ENCODE peak calls at places on chromosomes 1 and 21, in nine cellular contexts. Z, M, S, R, B, C, Y, X and G are unnamed samples.

GRCh38 chr1:2133039-2133878 is 61.3 kb downstream of the FAAP20 start:
- DNase-seq in Z (peak), M (peak), S (peak), R (peak), B (peak), C (peak), Y (peak), X (peak), G (peak)

GRCh38 chr1:74057719-74058118 is 140.3 kb downstream of the LRRIQ3 start:
- DNase-seq in Z (no peak), M (no peak), S (no peak), R (no peak), B (no peak), C (no peak), Y (no peak), X (no peak), G (no peak)

GRCh38 chr1:239909894-239910293 is 181.8 kb upstream of the FMN2 start:
- DNase-seq in Z (peak), M (no peak), S (peak), R (no peak), B (no peak), C (no peak), Y (no peak), X (peak), G (no peak)

GRCh38 chr1:64483711-64484454 is 14.0 kb downstream of the CACHD1 start:
- DNase-seq in Z (no peak), M (no peak), S (no peak), R (no peak), B (no peak), C (peak), Y (no peak), X (no peak), G (no peak)

GRCh38 chr21:41932576-41933258 is 21.1 kb downstream of the C2CD2 start:
- DNase-seq in Z (no peak), M (no peak), S (no peak), R (peak), B (no peak), C (no peak), Y (no peak), X (no peak), G (peak)

GRCh38 chr1:160219062-160219929 is 14.1 kb downstream of the PEA15 start:
- DNase-seq in Z (peak), M (peak), S (no peak), R (peak), B (no peak), C (peak), Y (no peak), X (no peak), G (peak)

GRCh38 chr21:30839304-30839703 is 9.7 kb upstream of the KRTAP7-1 start:
- DNase-seq in Z (peak), M (no peak), S (no peak), R (no peak), B (peak), C (peak), Y (no peak), X (no peak), G (no peak)

GRCh38 chr1:149977345-149977744 is 33.2 kb downstream of the OTUD7B start:
- DNase-seq in Z (no peak), M (no peak), S (no peak), R (no peak), B (no peak), C (no peak), Y (no peak), X (no peak), G (no peak)

GRCh38 chr1:101316801-101317200 is 80.0 kb downstream of the S1PR1 start:
- DNase-seq in Z (no peak), M (no peak), S (no peak), R (no peak), B (no peak), C (no peak), Y (no peak), X (no peak), G (no peak)

GRCh38 chr1:168321945-168322344 is 41.3 kb downstream of the TBX19 start:
- DNase-seq in Z (no peak), M (peak), S (no peak), R (peak), B (no peak), C (no peak), Y (no peak), X (no peak), G (no peak)

GRCh38 chr1:183443025-183443424 is 24.8 kb upstream of the NMNAT2 start:
- DNase-seq in Z (no peak), M (no peak), S (no peak), R (no peak), B (no peak), C (no peak), Y (no peak), X (no peak), G (no peak)

GRCh38 chr1:51567653-51568052 is 48.6 kb upstream of the EPS15 start:
- DNase-seq in Z (no peak), M (peak), S (no peak), R (no peak), B (no peak), C (no peak), Y (no peak), X (no peak), G (peak)

GRCh38 chr1:3587133-3587733 is 24.1 kb downstream of the MEGF6 start:
- DNase-seq in Z (no peak), M (no peak), S (no peak), R (no peak), B (no peak), C (no peak), Y (no peak), X (no peak), G (no peak)

GRCh38 chr1:2202008-2202575 is 7.5 kb upstream of the FAAP20 start:
- DNase-seq in Z (no peak), M (no peak), S (no peak), R (no peak), B (no peak), C (no peak), Y (no peak), X (no peak), G (no peak)

GRCh38 chr1:165634154-165634921 is 3.3 kb downstream of the MGST3 start:
- DNase-seq in Z (no peak), M (no peak), S (no peak), R (no peak), B (no peak), C (peak), Y (no peak), X (no peak), G (no peak)

GRCh38 chr1:109595540-109595939 is 23.9 kb downstream of the GNAT2 start:
- DNase-seq in Z (no peak), M (peak), S (no peak), R (no peak), B (no peak), C (no peak), Y (no peak), X (no peak), G (no peak)

GRCh38 chr1:36161656-36162531 is 5.9 kb downstream of the MAP7D1 start:
- DNase-seq in Z (peak), M (peak), S (no peak), R (no peak), B (no peak), C (peak), Y (no peak), X (peak), G (peak)

GRCh38 chr1:75632350-75632949 is 21.5 kb upstream of the SLC44A5 start:
- DNase-seq in Z (no peak), M (peak), S (no peak), R (peak), B (no peak), C (peak), Y (no peak), X (no peak), G (no peak)

GRCh38 chr1:22376546-22376945 is 75.1 kb upstream of the ZBTB40 start:
- DNase-seq in Z (no peak), M (no peak), S (no peak), R (no peak), B (no peak), C (peak), Y (no peak), X (no peak), G (no peak)

GRCh38 chr1:26302733-26303405 is 3.6 kb downstream of the UBXN11 start:
- DNase-seq in Z (no peak), M (no peak), S (no peak), R (no peak), B (no peak), C (peak), Y (no peak), X (no peak), G (no peak)

GRCh38 chr1:85282424-85282823 is 6.0 kb upstream of the BCL10 start:
- DNase-seq in Z (no peak), M (no peak), S (no peak), R (peak), B (no peak), C (peak), Y (no peak), X (no peak), G (no peak)

GRCh38 chr1:204150702-204151561 is 912 bp downstream of the ETNK2 start:
- DNase-seq in Z (no peak), M (no peak), S (no peak), R (no peak), B (no peak), C (peak), Y (no peak), X (no peak), G (peak)

GRCh38 chr1:113396585-113396984 is 6.3 kb downstream of the MAGI3 start:
- DNase-seq in Z (no peak), M (peak), S (no peak), R (peak), B (no peak), C (no peak), Y (no peak), X (no peak), G (no peak)

GRCh38 chr1:108691128-108691885 is 803 bp upstream of the PRPF38B start:
- DNase-seq in Z (no peak), M (no peak), S (no peak), R (no peak), B (no peak), C (no peak), Y (no peak), X (no peak), G (peak)

GRCh38 chr1:228496494-228496893 is 9.3 kb downstream of the RNF187 start:
- DNase-seq in Z (no peak), M (no peak), S (no peak), R (no peak), B (no peak), C (no peak), Y (no peak), X (no peak), G (no peak)

GRCh38 chr1:228496084-228496483 is 8.9 kb downstream of the RNF187 start:
- DNase-seq in Z (no peak), M (no peak), S (no peak), R (no peak), B (no peak), C (no peak), Y (no peak), X (no peak), G (no peak)

GRCh38 chr1:228497206-228497605 is 10.0 kb downstream of the RNF187 start:
- DNase-seq in Z (no peak), M (no peak), S (no peak), R (no peak), B (no peak), C (no peak), Y (no peak), X (no peak), G (no peak)

GRCh38 chr1:228500143-228500736 is 13.1 kb downstream of the RNF187 start:
- DNase-seq in Z (no peak), M (no peak), S (no peak), R (no peak), B (no peak), C (no peak), Y (no peak), X (no peak), G (no peak)

GRCh38 chr1:228497817-228498216 is 10.6 kb downstream of the RNF187 start:
- DNase-seq in Z (no peak), M (no peak), S (no peak), R (no peak), B (no peak), C (no peak), Y (no peak), X (no peak), G (no peak)
- TF ChIP-seq POLR2AphosphoS5 in Z (no peak), M (no peak), S (no peak), R (no peak), B (no peak), C (no peak), Y (no peak), X (no peak), G (no peak)

DNA sequence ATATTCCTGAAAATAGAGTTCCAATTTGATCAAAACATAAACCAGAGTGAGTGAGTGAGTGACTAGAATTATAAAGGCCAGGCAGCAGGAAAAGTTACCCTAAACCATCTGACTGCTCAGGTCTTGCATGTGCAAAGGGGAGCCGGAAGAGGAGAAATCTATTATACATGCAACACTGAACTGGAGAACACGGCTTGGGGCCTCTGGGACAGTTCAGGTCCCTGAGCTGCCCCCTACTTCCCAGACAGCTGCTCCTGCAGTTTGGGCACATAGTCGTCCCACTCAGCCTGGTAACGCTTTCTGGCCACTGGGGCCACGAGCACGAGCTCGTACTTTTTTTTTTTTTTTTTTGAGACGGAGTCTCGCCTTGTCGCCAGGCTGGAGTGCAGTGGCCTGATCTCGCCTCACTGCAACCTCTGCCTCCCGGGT is 40.1 kb downstream of the PTPRC start:
- DNase-seq in Z (peak), M (no peak), S (no peak), R (no peak), B (no peak), C (peak), Y (no peak), X (no peak), G (no peak)
- H3K27ac ChIP-seq in Z (peak), M (no peak), S (no peak), R (no peak), B (no peak), C (no peak), Y (no peak), X (peak), G (no peak)

GRCh38 chr21:44926364-44927101 is 5.8 kb upstream of the ITGB2 start:
- DNase-seq in Z (no peak), M (no peak), S (no peak), R (no peak), B (no peak), C (no peak), Y (no peak), X (peak), G (no peak)
- TF ChIP-seq POLR2AphosphoS5 in Z (no peak), M (no peak), S (no peak), R (no peak), B (no peak), C (no peak), Y (no peak), X (no peak), G (no peak)

GRCh38 chr1:185281245-185281644 is 35.8 kb downstream of the IVNS1ABP start:
- DNase-seq in Z (no peak), M (no peak), S (no peak), R (no peak), B (no peak), C (no peak), Y (no peak), X (no peak), G (no peak)
- H3K27ac ChIP-seq in Z (no peak), M (no peak), S (no peak), R (no peak), B (no peak), C (no peak), Y (no peak), X (no peak), G (no peak)

GRCh38 chr1:16138772-16139221 is 17.1 kb downstream of the EPHA2 start:
- DNase-seq in Z (no peak), M (peak), S (no peak), R (no peak), B (no peak), C (no peak), Y (no peak), X (no peak), G (no peak)
- TF ChIP-seq POLR2AphosphoS5 in Z (no peak), M (peak), S (no peak), R (no peak), B (no peak), C (no peak), Y (no peak), X (no peak), G (no peak)

GRCh38 chr1:27785763-27786162 is 12.7 kb downstream of the STX12 start:
- DNase-seq in Z (no peak), M (peak), S (no peak), R (no peak), B (no peak), C (peak), Y (no peak), X (no peak), G (no peak)
- H3K27ac ChIP-seq in Z (peak), M (no peak), S (no peak), R (no peak), B (no peak), C (no peak), Y (no peak), X (no peak), G (no peak)

DNA sequence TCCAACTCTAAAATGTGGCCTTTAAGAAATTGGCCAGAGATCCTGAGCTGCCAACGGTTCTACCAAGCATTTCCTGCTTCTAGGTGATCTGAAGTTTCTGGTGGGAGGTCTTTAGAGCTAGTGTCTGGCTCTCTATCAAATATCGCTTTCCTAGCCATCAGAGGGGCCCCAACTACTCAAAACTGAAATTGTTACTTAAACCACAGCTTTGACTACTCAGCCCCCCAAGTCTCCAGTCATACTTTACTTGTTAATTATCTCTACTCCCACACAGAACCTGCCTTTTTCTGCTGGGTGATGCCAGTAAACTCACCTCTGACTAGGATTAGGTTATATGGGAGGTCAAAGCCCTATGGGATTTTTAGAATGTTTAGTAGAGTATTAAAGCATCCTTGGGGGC is 95.1 kb downstream of the FASLG start:
- DNase-seq in Z (no peak), M (no peak), S (no peak), R (no peak), B (no peak), C (no peak), Y (no peak), X (no peak), G (no peak)
- TF ChIP-seq POLR2AphosphoS5 in Z (no peak), M (no peak), S (no peak), R (no peak), B (no peak), C (no peak), Y (no peak), X (no peak), G (no peak)

GRCh38 chr1:185957441-185958363 is 223.5 kb downstream of the HMCN1 start:
- DNase-seq in Z (no peak), M (no peak), S (no peak), R (no peak), B (no peak), C (no peak), Y (no peak), X (no peak), G (no peak)
- H3K27ac ChIP-seq in Z (no peak), M (no peak), S (peak), R (no peak), B (no peak), C (no peak), Y (peak), X (no peak), G (no peak)

DNA sequence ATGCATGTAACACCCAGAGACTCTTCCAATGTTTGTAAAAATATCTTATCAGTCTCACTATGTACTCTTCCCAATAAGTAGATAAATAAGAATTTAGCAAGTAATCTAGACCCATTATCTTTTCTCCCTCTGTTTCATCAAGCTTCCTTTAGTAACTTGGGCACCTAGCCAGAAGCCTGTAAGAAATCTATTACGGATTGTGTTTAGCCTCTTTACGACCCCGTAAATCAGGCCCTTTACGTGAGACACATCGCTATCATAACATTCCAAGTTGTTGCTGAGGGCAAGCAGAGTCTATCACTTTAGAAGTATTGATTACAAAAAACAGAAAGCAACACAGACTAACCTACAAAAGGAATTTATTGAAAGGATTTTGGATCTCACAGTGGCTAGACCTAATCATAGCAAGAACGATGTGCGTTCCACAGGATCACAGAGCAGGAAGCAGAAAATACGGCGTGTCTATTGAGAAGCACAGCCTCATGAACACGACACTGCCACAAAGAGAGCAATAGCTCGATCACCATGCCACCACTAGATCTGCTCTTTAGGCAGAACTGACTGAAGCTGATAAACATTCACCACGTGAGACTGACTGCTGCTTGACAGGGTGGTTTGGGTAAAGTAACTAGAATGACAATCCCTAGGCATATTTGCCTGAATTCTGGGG is 922.1 kb downstream of the AMY1C start:
- DNase-seq in Z (no peak), M (no peak), S (no peak), R (no peak), B (no peak), C (no peak), Y (no peak), X (no peak), G (no peak)
- TF ChIP-seq POLR2AphosphoS5 in Z (no peak), M (no peak), S (no peak), R (no peak), B (no peak), C (no peak), Y (no peak), X (no peak), G (no peak)